ENCODE peak calls at places on chromosomes 12 and 14, in seven cellular contexts. One of them, this sample, is unnamed.

GRCh38 chr12:843609-844008 is 91.2 kb downstream of the WNK1 start:
- DNase-seq in amniotic stem cell: no peak
- DNase-seq in activated naive CD4-positive, alpha-beta T cell treated with anti-CD3 and anti-CD28 coated beads, Interleukin-2, amount 50 U/mL, for 72 hours: no peak
- DNase-seq in endothelial cell of umbilical vein: no peak
- DNase-seq in memory B cell: no peak
- DNase-seq in effector memory CD4-positive, alpha-beta T cell: no peak
- DNase-seq in activated T-helper 1 cell treated with anti-CD3 and anti-CD28 coated beads, Interleukin-12 subunit alpha, Interleukin-12 subunit beta, Interleukin-2, Interleukin-4 antibody, amounts not matched to agents 30 ng/mL and 10 ng/mL and 1 ng/mL, durations not matched to agents 14 hours and 24 hours and 36 hours: no peak
- DNase-seq in this sample: no peak

GRCh38 chr12:85998074-85998473 is 124.0 kb downstream of the NTS start:
- DNase-seq in amniotic stem cell: no peak
- DNase-seq in activated naive CD4-positive, alpha-beta T cell treated with anti-CD3 and anti-CD28 coated beads, Interleukin-2, amount 50 U/mL, for 72 hours: no peak
- DNase-seq in memory B cell: no peak
- DNase-seq in endothelial cell of umbilical vein: no peak
- DNase-seq in activated T-helper 1 cell treated with anti-CD3 and anti-CD28 coated beads, Interleukin-12 subunit alpha, Interleukin-12 subunit beta, Interleukin-2, Interleukin-4 antibody, amounts not matched to agents 30 ng/mL and 10 ng/mL and 1 ng/mL, durations not matched to agents 14 hours and 24 hours and 36 hours: no peak
- DNase-seq in effector memory CD4-positive, alpha-beta T cell: no peak
- DNase-seq in this sample: no peak

GRCh38 chr14:98008381-98009113 is 1211.4 kb downstream of the VRK1 start:
- DNase-seq in activated naive CD4-positive, alpha-beta T cell treated with anti-CD3 and anti-CD28 coated beads, Interleukin-2, amount 50 U/mL, for 72 hours: no peak
- DNase-seq in activated T-helper 1 cell treated with anti-CD3 and anti-CD28 coated beads, Interleukin-12 subunit alpha, Interleukin-12 subunit beta, Interleukin-2, Interleukin-4 antibody, amounts not matched to agents 30 ng/mL and 10 ng/mL and 1 ng/mL, durations not matched to agents 14 hours and 24 hours and 36 hours: no peak
- DNase-seq in memory B cell: no peak
- DNase-seq in amniotic stem cell: no peak
- DNase-seq in effector memory CD4-positive, alpha-beta T cell: no peak
- DNase-seq in endothelial cell of umbilical vein: no peak
- DNase-seq in this sample: no peak

GRCh38 chr12:50537538-50537919 is 32.7 kb downstream of the DIP2B start:
- DNase-seq in endothelial cell of umbilical vein: no peak
- DNase-seq in activated T-helper 1 cell treated with anti-CD3 and anti-CD28 coated beads, Interleukin-12 subunit alpha, Interleukin-12 subunit beta, Interleukin-2, Interleukin-4 antibody, amounts not matched to agents 30 ng/mL and 10 ng/mL and 1 ng/mL, durations not matched to agents 14 hours and 24 hours and 36 hours: no peak
- DNase-seq in amniotic stem cell: peak
- DNase-seq in memory B cell: no peak
- DNase-seq in activated naive CD4-positive, alpha-beta T cell treated with anti-CD3 and anti-CD28 coated beads, Interleukin-2, amount 50 U/mL, for 72 hours: no peak
- DNase-seq in effector memory CD4-positive, alpha-beta T cell: no peak
- DNase-seq in this sample: no peak

GRCh38 chr12:48029811-48030650 is 25.8 kb upstream of the COL2A1 start:
- DNase-seq in activated naive CD4-positive, alpha-beta T cell treated with anti-CD3 and anti-CD28 coated beads, Interleukin-2, amount 50 U/mL, for 72 hours: no peak
- DNase-seq in amniotic stem cell: no peak
- DNase-seq in endothelial cell of umbilical vein: no peak
- DNase-seq in memory B cell: no peak
- DNase-seq in activated T-helper 1 cell treated with anti-CD3 and anti-CD28 coated beads, Interleukin-12 subunit alpha, Interleukin-12 subunit beta, Interleukin-2, Interleukin-4 antibody, amounts not matched to agents 30 ng/mL and 10 ng/mL and 1 ng/mL, durations not matched to agents 14 hours and 24 hours and 36 hours: no peak
- DNase-seq in effector memory CD4-positive, alpha-beta T cell: no peak
- DNase-seq in this sample: peak

GRCh38 chr12:105092336-105092735 is 8.1 kb upstream of the ALDH1L2 start:
- DNase-seq in activated naive CD4-positive, alpha-beta T cell treated with anti-CD3 and anti-CD28 coated beads, Interleukin-2, amount 50 U/mL, for 72 hours: no peak
- DNase-seq in amniotic stem cell: no peak
- DNase-seq in activated T-helper 1 cell treated with anti-CD3 and anti-CD28 coated beads, Interleukin-12 subunit alpha, Interleukin-12 subunit beta, Interleukin-2, Interleukin-4 antibody, amounts not matched to agents 30 ng/mL and 10 ng/mL and 1 ng/mL, durations not matched to agents 14 hours and 24 hours and 36 hours: no peak
- DNase-seq in memory B cell: no peak
- DNase-seq in effector memory CD4-positive, alpha-beta T cell: no peak
- DNase-seq in endothelial cell of umbilical vein: no peak
- DNase-seq in this sample: no peak

GRCh38 chr12:93176166-93176565 is 201.6 kb upstream of the NUDT4 start:
- DNase-seq in amniotic stem cell: no peak
- DNase-seq in memory B cell: no peak
- DNase-seq in activated T-helper 1 cell treated with anti-CD3 and anti-CD28 coated beads, Interleukin-12 subunit alpha, Interleukin-12 subunit beta, Interleukin-2, Interleukin-4 antibody, amounts not matched to agents 30 ng/mL and 10 ng/mL and 1 ng/mL, durations not matched to agents 14 hours and 24 hours and 36 hours: no peak
- DNase-seq in effector memory CD4-positive, alpha-beta T cell: no peak
- DNase-seq in activated naive CD4-positive, alpha-beta T cell treated with anti-CD3 and anti-CD28 coated beads, Interleukin-2, amount 50 U/mL, for 72 hours: no peak
- DNase-seq in endothelial cell of umbilical vein: peak
- DNase-seq in this sample: no peak

GRCh38 chr12:46461459-46461858 is 88.9 kb upstream of the SLC38A2 start:
- DNase-seq in activated naive CD4-positive, alpha-beta T cell treated with anti-CD3 and anti-CD28 coated beads, Interleukin-2, amount 50 U/mL, for 72 hours: no peak
- DNase-seq in effector memory CD4-positive, alpha-beta T cell: no peak
- DNase-seq in endothelial cell of umbilical vein: no peak
- DNase-seq in memory B cell: no peak
- DNase-seq in amniotic stem cell: no peak
- DNase-seq in activated T-helper 1 cell treated with anti-CD3 and anti-CD28 coated beads, Interleukin-12 subunit alpha, Interleukin-12 subunit beta, Interleukin-2, Interleukin-4 antibody, amounts not matched to agents 30 ng/mL and 10 ng/mL and 1 ng/mL, durations not matched to agents 14 hours and 24 hours and 36 hours: no peak
- DNase-seq in this sample: no peak

GRCh38 chr12:131104464-131105350 is 151.0 kb downstream of the ADGRD1 start:
- DNase-seq in activated T-helper 1 cell treated with anti-CD3 and anti-CD28 coated beads, Interleukin-12 subunit alpha, Interleukin-12 subunit beta, Interleukin-2, Interleukin-4 antibody, amounts not matched to agents 30 ng/mL and 10 ng/mL and 1 ng/mL, durations not matched to agents 14 hours and 24 hours and 36 hours: peak
- DNase-seq in memory B cell: peak
- DNase-seq in activated naive CD4-positive, alpha-beta T cell treated with anti-CD3 and anti-CD28 coated beads, Interleukin-2, amount 50 U/mL, for 72 hours: peak
- DNase-seq in endothelial cell of umbilical vein: peak
- DNase-seq in amniotic stem cell: no peak
- DNase-seq in effector memory CD4-positive, alpha-beta T cell: peak
- DNase-seq in this sample: peak

GRCh38 chr14:50874842-50875241 is 3.0 kb downstream of the ABHD12B start:
- DNase-seq in activated naive CD4-positive, alpha-beta T cell treated with anti-CD3 and anti-CD28 coated beads, Interleukin-2, amount 50 U/mL, for 72 hours: no peak
- DNase-seq in memory B cell: no peak
- DNase-seq in activated T-helper 1 cell treated with anti-CD3 and anti-CD28 coated beads, Interleukin-12 subunit alpha, Interleukin-12 subunit beta, Interleukin-2, Interleukin-4 antibody, amounts not matched to agents 30 ng/mL and 10 ng/mL and 1 ng/mL, durations not matched to agents 14 hours and 24 hours and 36 hours: no peak
- DNase-seq in amniotic stem cell: no peak
- DNase-seq in endothelial cell of umbilical vein: no peak
- DNase-seq in effector memory CD4-positive, alpha-beta T cell: no peak
- DNase-seq in this sample: no peak

GRCh38 chr14:95140060-95140858 is 17.1 kb downstream of the DICER1 start:
- DNase-seq in amniotic stem cell: no peak
- DNase-seq in memory B cell: no peak
- DNase-seq in effector memory CD4-positive, alpha-beta T cell: no peak
- DNase-seq in activated T-helper 1 cell treated with anti-CD3 and anti-CD28 coated beads, Interleukin-12 subunit alpha, Interleukin-12 subunit beta, Interleukin-2, Interleukin-4 antibody, amounts not matched to agents 30 ng/mL and 10 ng/mL and 1 ng/mL, durations not matched to agents 14 hours and 24 hours and 36 hours: no peak
- DNase-seq in endothelial cell of umbilical vein: no peak
- DNase-seq in activated naive CD4-positive, alpha-beta T cell treated with anti-CD3 and anti-CD28 coated beads, Interleukin-2, amount 50 U/mL, for 72 hours: no peak
- DNase-seq in this sample: no peak

GRCh38 chr14:64190974-64191502 is 103.1 kb downstream of the ESR2 start:
- DNase-seq in endothelial cell of umbilical vein: no peak
- DNase-seq in effector memory CD4-positive, alpha-beta T cell: no peak
- DNase-seq in activated naive CD4-positive, alpha-beta T cell treated with anti-CD3 and anti-CD28 coated beads, Interleukin-2, amount 50 U/mL, for 72 hours: no peak
- DNase-seq in memory B cell: no peak
- DNase-seq in activated T-helper 1 cell treated with anti-CD3 and anti-CD28 coated beads, Interleukin-12 subunit alpha, Interleukin-12 subunit beta, Interleukin-2, Interleukin-4 antibody, amounts not matched to agents 30 ng/mL and 10 ng/mL and 1 ng/mL, durations not matched to agents 14 hours and 24 hours and 36 hours: no peak
- DNase-seq in amniotic stem cell: no peak
- DNase-seq in this sample: no peak

GRCh38 chr12:67042697-67043131 is 226.4 kb upstream of the CAND1 start:
- DNase-seq in activated T-helper 1 cell treated with anti-CD3 and anti-CD28 coated beads, Interleukin-12 subunit alpha, Interleukin-12 subunit beta, Interleukin-2, Interleukin-4 antibody, amounts not matched to agents 30 ng/mL and 10 ng/mL and 1 ng/mL, durations not matched to agents 14 hours and 24 hours and 36 hours: no peak
- DNase-seq in activated naive CD4-positive, alpha-beta T cell treated with anti-CD3 and anti-CD28 coated beads, Interleukin-2, amount 50 U/mL, for 72 hours: no peak
- DNase-seq in effector memory CD4-positive, alpha-beta T cell: no peak
- DNase-seq in amniotic stem cell: no peak
- DNase-seq in endothelial cell of umbilical vein: no peak
- DNase-seq in memory B cell: no peak
- DNase-seq in this sample: no peak

GRCh38 chr14:72613196-72613974 is 280.5 kb downstream of the DPF3 start:
- DNase-seq in memory B cell: no peak
- DNase-seq in endothelial cell of umbilical vein: peak
- DNase-seq in effector memory CD4-positive, alpha-beta T cell: no peak
- DNase-seq in activated T-helper 1 cell treated with anti-CD3 and anti-CD28 coated beads, Interleukin-12 subunit alpha, Interleukin-12 subunit beta, Interleukin-2, Interleukin-4 antibody, amounts not matched to agents 30 ng/mL and 10 ng/mL and 1 ng/mL, durations not matched to agents 14 hours and 24 hours and 36 hours: no peak
- DNase-seq in activated naive CD4-positive, alpha-beta T cell treated with anti-CD3 and anti-CD28 coated beads, Interleukin-2, amount 50 U/mL, for 72 hours: peak
- DNase-seq in amniotic stem cell: no peak
- DNase-seq in this sample: no peak

GRCh38 chr12:81167694-81168093 is 89.8 kb downstream of the ACSS3 start:
- DNase-seq in endothelial cell of umbilical vein: peak
- DNase-seq in effector memory CD4-positive, alpha-beta T cell: no peak
- DNase-seq in memory B cell: no peak
- DNase-seq in activated T-helper 1 cell treated with anti-CD3 and anti-CD28 coated beads, Interleukin-12 subunit alpha, Interleukin-12 subunit beta, Interleukin-2, Interleukin-4 antibody, amounts not matched to agents 30 ng/mL and 10 ng/mL and 1 ng/mL, durations not matched to agents 14 hours and 24 hours and 36 hours: no peak
- DNase-seq in amniotic stem cell: no peak
- DNase-seq in activated naive CD4-positive, alpha-beta T cell treated with anti-CD3 and anti-CD28 coated beads, Interleukin-2, amount 50 U/mL, for 72 hours: no peak
- DNase-seq in this sample: no peak

GRCh38 chr14:106822905-106823304 is 1296.5 kb downstream of the TMEM121 start:
- DNase-seq in memory B cell: no peak
- DNase-seq in effector memory CD4-positive, alpha-beta T cell: no peak
- DNase-seq in activated T-helper 1 cell treated with anti-CD3 and anti-CD28 coated beads, Interleukin-12 subunit alpha, Interleukin-12 subunit beta, Interleukin-2, Interleukin-4 antibody, amounts not matched to agents 30 ng/mL and 10 ng/mL and 1 ng/mL, durations not matched to agents 14 hours and 24 hours and 36 hours: no peak
- DNase-seq in activated naive CD4-positive, alpha-beta T cell treated with anti-CD3 and anti-CD28 coated beads, Interleukin-2, amount 50 U/mL, for 72 hours: no peak
- DNase-seq in amniotic stem cell: no peak
- DNase-seq in endothelial cell of umbilical vein: no peak
- DNase-seq in this sample: no peak

GRCh38 chr14:56145965-56146364 is 27.8 kb downstream of the PELI2 start:
- DNase-seq in amniotic stem cell: no peak
- DNase-seq in memory B cell: no peak
- DNase-seq in activated T-helper 1 cell treated with anti-CD3 and anti-CD28 coated beads, Interleukin-12 subunit alpha, Interleukin-12 subunit beta, Interleukin-2, Interleukin-4 antibody, amounts not matched to agents 30 ng/mL and 10 ng/mL and 1 ng/mL, durations not matched to agents 14 hours and 24 hours and 36 hours: no peak
- DNase-seq in activated naive CD4-positive, alpha-beta T cell treated with anti-CD3 and anti-CD28 coated beads, Interleukin-2, amount 50 U/mL, for 72 hours: no peak
- DNase-seq in effector memory CD4-positive, alpha-beta T cell: no peak
- DNase-seq in endothelial cell of umbilical vein: no peak
- DNase-seq in this sample: no peak

GRCh38 chr12:56324196-56324595 is 8.4 kb upstream of the CNPY2 start:
- DNase-seq in amniotic stem cell: no peak
- DNase-seq in activated naive CD4-positive, alpha-beta T cell treated with anti-CD3 and anti-CD28 coated beads, Interleukin-2, amount 50 U/mL, for 72 hours: no peak
- DNase-seq in effector memory CD4-positive, alpha-beta T cell: no peak
- DNase-seq in endothelial cell of umbilical vein: no peak
- DNase-seq in memory B cell: no peak
- DNase-seq in activated T-helper 1 cell treated with anti-CD3 and anti-CD28 coated beads, Interleukin-12 subunit alpha, Interleukin-12 subunit beta, Interleukin-2, Interleukin-4 antibody, amounts not matched to agents 30 ng/mL and 10 ng/mL and 1 ng/mL, durations not matched to agents 14 hours and 24 hours and 36 hours: no peak
- DNase-seq in this sample: no peak

GRCh38 chr14:96268426-96269358 is 12.7 kb downstream of the BDKRB1 start:
- DNase-seq in activated naive CD4-positive, alpha-beta T cell treated with anti-CD3 and anti-CD28 coated beads, Interleukin-2, amount 50 U/mL, for 72 hours: no peak
- DNase-seq in amniotic stem cell: peak
- DNase-seq in memory B cell: no peak
- DNase-seq in activated T-helper 1 cell treated with anti-CD3 and anti-CD28 coated beads, Interleukin-12 subunit alpha, Interleukin-12 subunit beta, Interleukin-2, Interleukin-4 antibody, amounts not matched to agents 30 ng/mL and 10 ng/mL and 1 ng/mL, durations not matched to agents 14 hours and 24 hours and 36 hours: no peak
- DNase-seq in effector memory CD4-positive, alpha-beta T cell: no peak
- DNase-seq in endothelial cell of umbilical vein: no peak
- DNase-seq in this sample: no peak